ENCODE peak calls at places on chromosomes 16 and 17, in four cellular contexts. A is ascending aorta, G is foreskin fibroblast, D is A673. J is an unnamed sample.

GRCh38 chr17:72358465-72358864 is 237.6 kb downstream of the SOX9 start:
- DNase-seq in A (no peak), G (peak), D (no peak), J (no peak)

GRCh38 chr16:1793578-1794220 is at the start of gene IGFALS:
- DNase-seq in A (no peak), G (no peak), D (no peak), J (no peak)

GRCh38 chr17:29838961-29839360 is 91.1 kb downstream of the SSH2 start:
- DNase-seq in A (no peak), G (peak), D (peak), J (no peak)

GRCh38 chr16:88618182-88618955 is 20.0 kb upstream of the IL17C start:
- DNase-seq in A (no peak), G (no peak), D (no peak), J (no peak)

GRCh38 chr17:11309850-11310249 is 68.8 kb downstream of the SHISA6 start:
- DNase-seq in A (no peak), G (no peak), D (no peak), J (no peak)

GRCh38 chr17:34616148-34616547 is 36.8 kb downstream of the TMEM132E start:
- DNase-seq in A (no peak), G (no peak), D (peak), J (no peak)

GRCh38 chr16:27706803-27707685 is 157.1 kb downstream of the KATNIP start:
- DNase-seq in A (no peak), G (no peak), D (no peak), J (no peak)

GRCh38 chr17:4945176-4945943 is 3.0 kb downstream of the PFN1 start:
- DNase-seq in A (peak), G (peak), D (peak), J (peak)

GRCh38 chr16:2480948-2481347 is 6.0 kb downstream of the TBC1D24 start:
- DNase-seq in A (no peak), G (no peak), D (no peak), J (no peak)

GRCh38 chr17:6413073-6413472 is 21.8 kb downstream of the AIPL1 start:
- DNase-seq in A (no peak), G (peak), D (peak), J (no peak)

GRCh38 chr17:36920032-36921000 is 17.0 kb upstream of the LHX1 start:
- DNase-seq in A (no peak), G (no peak), D (no peak), J (no peak)

GRCh38 chr17:77284023-77284617 is 143.4 kb downstream of the SEC14L1 start:
- DNase-seq in A (no peak), G (no peak), D (no peak), J (no peak)

GRCh38 chr17:71023631-71024030 is 854.3 kb downstream of the KCNJ2 start:
- DNase-seq in A (no peak), G (no peak), D (peak), J (no peak)

GRCh38 chr17:73841431-73842060 is 197.3 kb upstream of the SDK2 start:
- DNase-seq in A (no peak), G (no peak), D (peak), J (no peak)

GRCh38 chr16:4654946-4655590 is 30.4 kb downstream of the MGRN1 start:
- DNase-seq in A (no peak), G (no peak), D (no peak), J (no peak)

GRCh38 chr17:60327122-60327869 is 64.6 kb downstream of the USP32 start:
- DNase-seq in A (no peak), G (no peak), D (no peak), J (no peak)

GRCh38 chr17:75105269-75106080 is 4.3 kb upstream of the ARMC7 start:
- DNase-seq in A (no peak), G (peak), D (peak), J (no peak)

GRCh38 chr17:44359458-44360143 is 4.1 kb downstream of the FAM171A2 start:
- DNase-seq in A (no peak), G (no peak), D (no peak), J (no peak)

GRCh38 chr16:50467943-50468748 is 80.0 kb upstream of the NKD1 start:
- DNase-seq in A (no peak), G (peak), D (no peak), J (no peak)

GRCh38 chr16:24997665-24998064 is 17.5 kb downstream of the ARHGAP17 start:
- DNase-seq in A (no peak), G (no peak), D (no peak), J (no peak)

GRCh38 chr17:68260051-68260762 is 12.4 kb downstream of the AMZ2 start:
- DNase-seq in A (no peak), G (peak), D (no peak), J (no peak)

GRCh38 chr17:74202879-74203432 is 522 bp upstream of the RPL38 start:
- DNase-seq in A (no peak), G (no peak), D (peak), J (no peak)

GRCh38 chr17:9473716-9474115 is 101.9 kb downstream of the STX8 start:
- DNase-seq in A (no peak), G (no peak), D (peak), J (no peak)

GRCh38 chr17:48123776-48124388 is 16.3 kb downstream of the SNX11 start:
- DNase-seq in A (no peak), G (no peak), D (no peak), J (no peak)

GRCh38 chr17:62307196-62307595 is 73.2 kb upstream of the EFCAB3 start:
- DNase-seq in A (no peak), G (no peak), D (no peak), J (no peak)

GRCh38 chr16:58114827-58115825 is 14.1 kb downstream of the CFAP20 start:
- DNase-seq in A (peak), G (no peak), D (no peak), J (no peak)

GRCh38 chr17:78343099-78343432 is 16.8 kb downstream of the SOCS3 start:
- DNase-seq in A (peak), G (peak), D (no peak), J (no peak)

GRCh38 chr17:48609754-48610281 is 999 bp downstream of the HOXB7 start:
- DNase-seq in A (no peak), G (no peak), D (no peak), J (no peak)

GRCh38 chr17:27526603-27527002 is 70.4 kb downstream of the KSR1 start:
- DNase-seq in A (no peak), G (peak), D (peak), J (no peak)

GRCh38 chr17:29111816-29112499 is 68.2 kb downstream of the MYO18A start:
- DNase-seq in A (peak), G (peak), D (peak), J (peak)

GRCh38 chr16:1884155-1884760 is 12.3 kb upstream of the MEIOB start:
- DNase-seq in A (no peak), G (peak), D (peak), J (no peak)

GRCh38 chr16:85894266-85894665 is 4.7 kb upstream of the IRF8 start:
- DNase-seq in A (no peak), G (no peak), D (no peak), J (no peak)
- TF ChIP-seq CTCF in A (no peak), G (no peak), D (no peak), J (no peak)

GRCh38 chr16:66660422-66661209 is 35.9 kb downstream of the CMTM4 start:
- DNase-seq in A (peak), G (peak), D (peak), J (no peak)
- TF ChIP-seq CTCF in A (no peak), G (peak), D (peak), J (no peak)

GRCh38 chr16:63461248-63461841 is 1425.1 kb upstream of the CDH8 start:
- DNase-seq in A (no peak), G (peak), D (peak), J (no peak)
- TF ChIP-seq CTCF in A (no peak), G (peak), D (peak), J (no peak)

DNA sequence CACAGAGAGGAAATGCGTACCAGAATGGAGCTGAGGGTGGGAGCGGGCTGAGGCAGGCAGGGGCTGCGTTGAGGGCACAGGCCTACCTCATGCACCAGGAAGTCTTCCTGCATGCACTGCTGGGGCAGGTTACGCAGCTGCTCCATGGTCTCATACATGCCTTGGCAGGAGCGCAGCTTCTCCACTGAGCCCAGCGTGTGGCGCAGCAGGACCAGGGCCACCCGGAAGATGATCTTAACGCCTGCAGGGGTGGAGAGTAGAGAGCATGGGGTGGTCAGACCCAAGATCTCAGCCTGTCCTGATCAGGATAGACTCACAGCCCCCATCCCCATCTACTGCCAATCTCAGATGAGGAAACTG is 3.4 kb upstream of the CD2BP2 start:
- DNase-seq in A (no peak), G (no peak), D (no peak), J (no peak)
- TF ChIP-seq CTCF in A (no peak), G (no peak), D (no peak), J (no peak)

DNA sequence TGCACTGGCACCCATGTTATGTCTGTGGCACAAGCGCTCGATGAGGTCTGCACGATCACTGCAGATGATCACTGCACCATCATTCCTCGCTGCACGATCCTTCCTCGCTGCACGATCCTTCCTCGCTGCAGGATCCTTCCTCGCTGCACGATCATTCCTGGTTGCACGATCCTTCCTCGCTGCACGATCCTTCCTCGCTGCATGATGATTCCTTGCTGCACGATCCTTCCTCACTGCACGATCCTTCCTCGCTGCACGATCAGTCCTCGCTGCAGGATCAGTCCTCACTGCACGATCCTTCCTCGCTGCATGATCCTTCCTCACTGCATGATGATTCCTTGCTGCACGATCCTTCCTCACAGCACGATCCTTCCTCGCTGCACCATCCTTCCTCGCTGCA is 29.3 kb downstream of the METRNL start:
- DNase-seq in A (no peak), G (no peak), D (no peak), J (no peak)
- TF ChIP-seq CTCF in A (no peak), G (no peak), D (no peak), J (no peak)

J was measured in natural killer cell.